ENCODE peak calls at places on chromosomes 5 and 9, in eight cellular contexts. One of them, this sample, is unnamed.
A peak's percentile ranks its signal among the peaks of the same experiment; 100 is the strongest.

GRCh38 chr9:126147620-126148522 is 178.8 kb upstream of the MVB12B start:
- DNase-seq in COLO829: no peak
- DNase-seq in LoVo: no peak
- DNase-seq in AG10803: no peak
- DNase-seq in stimulated activated CD4-positive, alpha-beta T cell treated with anti-CD3 and anti-CD28 coated beads, Interleukin-1b, Interleukin-23, amount 100 ng/mL, for 24 hours: no peak
- DNase-seq in uterus: no peak
- DNase-seq in fibroblast of the conjunctiva: no peak
- DNase-seq in germinal center: no peak
- DNase-seq in this sample: no peak

GRCh38 chr9:115373000-115373709 is 255.2 kb upstream of the TNC start:
- DNase-seq in COLO829: peak; percentile 96
- DNase-seq in LoVo: peak; percentile 85
- DNase-seq in AG10803: peak; percentile 95
- DNase-seq in stimulated activated CD4-positive, alpha-beta T cell treated with anti-CD3 and anti-CD28 coated beads, Interleukin-1b, Interleukin-23, amount 100 ng/mL, for 24 hours: peak; percentile 7
- DNase-seq in uterus: no peak
- DNase-seq in fibroblast of the conjunctiva: peak; percentile 75
- DNase-seq in germinal center: no peak
- DNase-seq in this sample: no peak

GRCh38 chr5:38448553-38449350 is 107.7 kb downstream of the LIFR start:
- DNase-seq in COLO829: no peak
- DNase-seq in LoVo: no peak
- DNase-seq in AG10803: no peak
- DNase-seq in stimulated activated CD4-positive, alpha-beta T cell treated with anti-CD3 and anti-CD28 coated beads, Interleukin-1b, Interleukin-23, amount 100 ng/mL, for 24 hours: no peak
- DNase-seq in uterus: no peak
- DNase-seq in fibroblast of the conjunctiva: no peak
- DNase-seq in germinal center: no peak
- DNase-seq in this sample: no peak

GRCh38 chr9:8332871-8333270 is 533.3 kb upstream of the DMAC1 start:
- DNase-seq in COLO829: no peak
- DNase-seq in LoVo: no peak
- DNase-seq in AG10803: no peak
- DNase-seq in stimulated activated CD4-positive, alpha-beta T cell treated with anti-CD3 and anti-CD28 coated beads, Interleukin-1b, Interleukin-23, amount 100 ng/mL, for 24 hours: no peak
- DNase-seq in uterus: no peak
- DNase-seq in fibroblast of the conjunctiva: no peak
- DNase-seq in germinal center: no peak
- DNase-seq in this sample: no peak

GRCh38 chr5:112417931-112418358 is 1.1 kb downstream of the EPB41L4A start:
- DNase-seq in COLO829: no peak
- DNase-seq in LoVo: peak; percentile 17
- DNase-seq in AG10803: no peak
- DNase-seq in stimulated activated CD4-positive, alpha-beta T cell treated with anti-CD3 and anti-CD28 coated beads, Interleukin-1b, Interleukin-23, amount 100 ng/mL, for 24 hours: no peak
- DNase-seq in uterus: peak; percentile 21
- DNase-seq in fibroblast of the conjunctiva: no peak
- DNase-seq in germinal center: peak; percentile 20
- DNase-seq in this sample: no peak

GRCh38 chr9:79962836-79963235 is 391.1 kb downstream of the TLE4 start:
- DNase-seq in COLO829: no peak
- DNase-seq in LoVo: no peak
- DNase-seq in AG10803: no peak
- DNase-seq in stimulated activated CD4-positive, alpha-beta T cell treated with anti-CD3 and anti-CD28 coated beads, Interleukin-1b, Interleukin-23, amount 100 ng/mL, for 24 hours: no peak
- DNase-seq in uterus: no peak
- DNase-seq in fibroblast of the conjunctiva: no peak
- DNase-seq in germinal center: no peak
- DNase-seq in this sample: no peak

GRCh38 chr9:126068534-126069230 is 257.9 kb upstream of the MVB12B start:
- DNase-seq in COLO829: no peak
- DNase-seq in LoVo: no peak
- DNase-seq in AG10803: no peak
- DNase-seq in stimulated activated CD4-positive, alpha-beta T cell treated with anti-CD3 and anti-CD28 coated beads, Interleukin-1b, Interleukin-23, amount 100 ng/mL, for 24 hours: no peak
- DNase-seq in uterus: no peak
- DNase-seq in fibroblast of the conjunctiva: no peak
- DNase-seq in germinal center: no peak
- DNase-seq in this sample: no peak

GRCh38 chr5:139543423-139543991 is 17.6 kb upstream of the UBE2D2 start:
- DNase-seq in COLO829: no peak
- DNase-seq in LoVo: no peak
- DNase-seq in AG10803: peak; percentile 25
- DNase-seq in stimulated activated CD4-positive, alpha-beta T cell treated with anti-CD3 and anti-CD28 coated beads, Interleukin-1b, Interleukin-23, amount 100 ng/mL, for 24 hours: no peak
- DNase-seq in uterus: peak; percentile 19
- DNase-seq in fibroblast of the conjunctiva: no peak
- DNase-seq in germinal center: peak; percentile 83
- DNase-seq in this sample: peak; percentile 44

GRCh38 chr9:17531642-17532254 is 47.1 kb upstream of the SH3GL2 start:
- DNase-seq in COLO829: peak; percentile 20
- DNase-seq in LoVo: peak; percentile 34
- DNase-seq in AG10803: peak; percentile 39
- DNase-seq in stimulated activated CD4-positive, alpha-beta T cell treated with anti-CD3 and anti-CD28 coated beads, Interleukin-1b, Interleukin-23, amount 100 ng/mL, for 24 hours: no peak
- DNase-seq in uterus: peak; percentile 23
- DNase-seq in fibroblast of the conjunctiva: peak; percentile 24
- DNase-seq in germinal center: peak; percentile 25
- DNase-seq in this sample: no peak

GRCh38 chr9:131310833-131311554 is 21.5 kb downstream of the PLPP7 start:
- DNase-seq in COLO829: no peak
- DNase-seq in LoVo: no peak
- DNase-seq in AG10803: no peak
- DNase-seq in stimulated activated CD4-positive, alpha-beta T cell treated with anti-CD3 and anti-CD28 coated beads, Interleukin-1b, Interleukin-23, amount 100 ng/mL, for 24 hours: peak; percentile 36
- DNase-seq in uterus: no peak
- DNase-seq in fibroblast of the conjunctiva: no peak
- DNase-seq in germinal center: peak; percentile 20
- DNase-seq in this sample: no peak

GRCh38 chr9:86282979-86283535 is 719 bp upstream of the ISCA1 start:
- DNase-seq in COLO829: peak; percentile 38
- DNase-seq in LoVo: peak; percentile 63
- DNase-seq in AG10803: peak; percentile 89
- DNase-seq in stimulated activated CD4-positive, alpha-beta T cell treated with anti-CD3 and anti-CD28 coated beads, Interleukin-1b, Interleukin-23, amount 100 ng/mL, for 24 hours: no peak
- DNase-seq in uterus: no peak
- DNase-seq in fibroblast of the conjunctiva: peak; percentile 57
- DNase-seq in germinal center: no peak
- DNase-seq in this sample: peak; percentile 62

This sample was measured in occipital lobe.